ENCODE peak calls at places on chromosomes 4 and X, in seven cellular contexts. A is stimulated activated CD8-positive, alpha-beta memory T cell treated with anti-CD3 and anti-CD28 coated beads, Interleukin-4, amount 100 ng/mL, for 4 hours; T is ELF-1; E is activated CD4-positive, CD25-positive, alpha-beta regulatory T cell; R is IMR-90; Z is sigmoid colon; F is stimulated activated naive B cell treated with anti-CD40 and anti-IgM and Interleukin-4, amounts not matched to agents 10 μg/mL and 1 μg/mL and 100 μg/mL, for 72 hours. X is an unnamed sample.

GRCh38 chr4:81424336-81424735 is 47.4 kb downstream of the RASGEF1B start:
- DNase-seq in A (no peak), T (peak; percentile 67), E (no peak), R (no peak), Z (no peak), F (no peak), X (no peak)

GRCh38 chr4:3773552-3774001 is 7.4 kb downstream of the ADRA2C start:
- DNase-seq in A (no peak), T (no peak), E (no peak), R (no peak), Z (no peak), F (no peak), X (no peak)

GRCh38 chrX:69243276-69243675 is 78.0 kb upstream of the PJA1 start:
- DNase-seq in A (no peak), T (no peak), E (no peak), R (no peak), Z (no peak), F (no peak), X (no peak)

GRCh38 chr4:41446391-41446790 is 91.6 kb upstream of the LIMCH1 start:
- DNase-seq in A (no peak), T (no peak), E (no peak), R (no peak), Z (no peak), F (no peak), X (no peak)

GRCh38 chr4:70958681-70959080 is 34.8 kb upstream of the DCK start:
- DNase-seq in A (no peak), T (no peak), E (no peak), R (peak; percentile 89), Z (no peak), F (no peak), X (no peak)

GRCh38 chr4:74942251-74942917 is 9.5 kb downstream of the PARM1 start:
- DNase-seq in A (no peak), T (no peak), E (no peak), R (no peak), Z (no peak), F (no peak), X (no peak)

GRCh38 chr4:166498541-166498940 is 625.5 kb downstream of the TLL1 start:
- DNase-seq in A (no peak), T (no peak), E (no peak), R (no peak), Z (no peak), F (no peak), X (no peak)

GRCh38 chr4:156193800-156194199 is 240.1 kb upstream of the CTSO start:
- DNase-seq in A (no peak), T (no peak), E (no peak), R (peak; percentile 33), Z (peak; percentile 79), F (no peak), X (no peak)

GRCh38 chr4:71230258-71230594 is 108.6 kb upstream of the SLC4A4 start:
- DNase-seq in A (no peak), T (no peak), E (no peak), R (peak; percentile 87), Z (no peak), F (no peak), X (no peak)

GRCh38 chr4:84652478-84652877 is 69.6 kb downstream of the CDS1 start:
- DNase-seq in A (no peak), T (no peak), E (no peak), R (no peak), Z (no peak), F (no peak), X (no peak)

GRCh38 chrX:132046533-132046932 is 23.4 kb downstream of the STK26 start:
- DNase-seq in A (no peak), T (no peak), E (no peak), R (no peak), Z (no peak), F (no peak), X (no peak)

GRCh38 chr4:22348410-22348809 is 167.5 kb downstream of the ADGRA3 start:
- DNase-seq in A (no peak), T (no peak), E (no peak), R (peak; percentile 70), Z (no peak), F (no peak), X (no peak)

GRCh38 chr4:157151711-157152110 is 68.8 kb upstream of the GRIA2 start:
- DNase-seq in A (no peak), T (no peak), E (no peak), R (no peak), Z (no peak), F (no peak), X (no peak)

GRCh38 chrX:95884196-95884595 is 800.4 kb upstream of the DIAPH2 start:
- DNase-seq in A (no peak), T (no peak), E (no peak), R (no peak), Z (no peak), F (no peak), X (no peak)

GRCh38 chrX:82141942-82142341 is 940.0 kb downstream of the SH3BGRL start:
- DNase-seq in A (no peak), T (no peak), E (no peak), R (no peak), Z (no peak), F (no peak), X (no peak)

GRCh38 chrX:2325076-2325784 is 175.5 kb downstream of the DHRSX start:
- DNase-seq in A (no peak), T (peak; percentile 95), E (no peak), R (peak; percentile 84), Z (peak; percentile 96), F (peak; percentile 75), X (peak; percentile 63)

GRCh38 chr4:141065872-141066271 is 67.4 kb downstream of the RNF150 start:
- DNase-seq in A (no peak), T (no peak), E (no peak), R (no peak), Z (no peak), F (no peak), X (no peak)

GRCh38 chr4:25532579-25532978 is 123.1 kb upstream of the SLC34A2 start:
- DNase-seq in A (no peak), T (no peak), E (no peak), R (no peak), Z (no peak), F (no peak), X (no peak)

GRCh38 chrX:118348186-118348810 is 2.4 kb downstream of the WDR44 start:
- DNase-seq in A (no peak), T (no peak), E (no peak), R (no peak), Z (no peak), F (no peak), X (no peak)

GRCh38 chr4:170090667-170091052 is 904 bp upstream of the AADAT start:
- DNase-seq in A (no peak), T (no peak), E (no peak), R (peak; percentile 13), Z (no peak), F (no peak), X (no peak)

GRCh38 chr4:6990661-6991060 is 52.5 kb upstream of the TADA2B start:
- DNase-seq in A (no peak), T (no peak), E (no peak), R (no peak), Z (no peak), F (no peak), X (no peak)

GRCh38 chr4:165378763-165379631 is at the start of gene CPE:
- DNase-seq in A (no peak), T (peak; percentile 79), E (peak; percentile 28), R (peak; percentile 44), Z (peak; percentile 82), F (peak; percentile 63), X (no peak)

GRCh38 chrX:150544222-150544787 is 24.1 kb upstream of the MTM1 start:
- DNase-seq in A (no peak), T (peak; percentile 80), E (no peak), R (no peak), Z (no peak), F (no peak), X (no peak)

GRCh38 chr4:67052981-67053380 is 492.3 kb downstream of the CENPC start:
- DNase-seq in A (no peak), T (no peak), E (no peak), R (no peak), Z (no peak), F (no peak), X (no peak)

GRCh38 chr4:123526511-123526910 is 129.9 kb downstream of the SPRY1 start:
- DNase-seq in A (no peak), T (no peak), E (no peak), R (no peak), Z (no peak), F (no peak), X (no peak)